ENCODE peak calls at places on chromosome X, in nine cellular contexts. I, Y, M, N, B, E, L, Q and K are unnamed samples.

GRCh38 chrX:94265323-94265722 is 591.3 kb downstream of the FAM133A start:
- DNase-seq in I (no peak), Y (no peak), M (no peak), N (no peak), B (no peak), E (no peak), L (no peak), Q (no peak), K (no peak)

GRCh38 chrX:39164212-39164611 is 363.0 kb downstream of the MID1IP1 start:
- DNase-seq in I (no peak), Y (no peak), M (no peak), N (no peak), B (no peak), E (no peak), L (no peak), Q (no peak), K (no peak)

GRCh38 chrX:47179221-47179927 is 14.3 kb upstream of the UBA1 start:
- DNase-seq in I (peak; percentile 86), Y (no peak), M (no peak), N (no peak), B (no peak), E (peak; percentile 83), L (no peak), Q (no peak), K (peak; percentile 83)

GRCh38 chrX:118480172-118480571 is 15.4 kb upstream of the DOCK11 start:
- DNase-seq in I (no peak), Y (no peak), M (no peak), N (no peak), B (no peak), E (no peak), L (no peak), Q (no peak), K (no peak)

GRCh38 chrX:148995661-148996060 is 495.2 kb downstream of the AFF2 start:
- DNase-seq in I (no peak), Y (no peak), M (no peak), N (no peak), B (no peak), E (no peak), L (no peak), Q (no peak), K (no peak)

GRCh38 chrX:134847133-134847532 is 143.7 kb upstream of the SMIM10 start:
- DNase-seq in I (no peak), Y (no peak), M (no peak), N (no peak), B (no peak), E (no peak), L (no peak), Q (no peak), K (no peak)

GRCh38 chrX:19683358-19683757 is 168.1 kb upstream of the MAP3K15 start:
- DNase-seq in I (no peak), Y (no peak), M (no peak), N (no peak), B (no peak), E (no peak), L (no peak), Q (no peak), K (no peak)

GRCh38 chrX:155048997-155049619 is 21.8 kb downstream of the CMC4 start:
- DNase-seq in I (peak; percentile 19), Y (peak; percentile 24), M (peak; percentile 58), N (no peak), B (peak; percentile 54), E (peak; percentile 59), L (peak; percentile 77), Q (no peak), K (peak; percentile 59)

GRCh38 chrX:38332505-38332904 is 5.2 kb upstream of the RPGR start:
- DNase-seq in I (no peak), Y (no peak), M (no peak), N (no peak), B (no peak), E (no peak), L (no peak), Q (no peak), K (no peak)

GRCh38 chrX:145727476-145727875 is 90.2 kb upstream of the SLITRK2 start:
- DNase-seq in I (no peak), Y (no peak), M (no peak), N (no peak), B (no peak), E (no peak), L (no peak), Q (no peak), K (no peak)

GRCh38 chrX:122880952-122881351 is 303.1 kb upstream of the GRIA3 start:
- DNase-seq in I (no peak), Y (no peak), M (no peak), N (no peak), B (no peak), E (no peak), L (no peak), Q (no peak), K (no peak)

GRCh38 chrX:69748055-69748454 is 132.1 kb downstream of the EDA start:
- DNase-seq in I (no peak), Y (no peak), M (no peak), N (no peak), B (no peak), E (no peak), L (no peak), Q (no peak), K (no peak)

GRCh38 chrX:150361777-150362351 is 1.3 kb upstream of the MAMLD1 start:
- DNase-seq in I (no peak), Y (no peak), M (no peak), N (no peak), B (peak; percentile 22), E (peak; percentile 46), L (no peak), Q (no peak), K (peak; percentile 64)

GRCh38 chrX:48806088-48806487 is 4.2 kb downstream of the HDAC6 start:
- DNase-seq in I (no peak), Y (no peak), M (peak; percentile 4), N (no peak), B (no peak), E (no peak), L (no peak), Q (no peak), K (no peak)

GRCh38 chrX:133921764-133922389 is 63.5 kb downstream of the GPC3 start:
- DNase-seq in I (peak; percentile 30), Y (no peak), M (peak; percentile 24), N (peak; percentile 50), B (peak; percentile 18), E (peak; percentile 13), L (peak; percentile 81), Q (no peak), K (peak; percentile 44)

GRCh38 chrX:101642086-101642485 is 17.6 kb downstream of the ARMCX2 start:
- DNase-seq in I (no peak), Y (no peak), M (no peak), N (no peak), B (no peak), E (no peak), L (no peak), Q (no peak), K (no peak)

GRCh38 chrX:154420402-154420756 is 8.1 kb upstream of the ATP6AP1 start:
- DNase-seq in I (no peak), Y (no peak), M (no peak), N (no peak), B (no peak), E (no peak), L (no peak), Q (no peak), K (no peak)

GRCh38 chrX:40871385-40872082 is 136.2 kb upstream of the MED14 start:
- DNase-seq in I (no peak), Y (no peak), M (peak; percentile 1), N (no peak), B (no peak), E (peak; percentile 28), L (no peak), Q (no peak), K (peak; percentile 56)

GRCh38 chrX:154541896-154542722 is 4.5 kb downstream of the G6PD start:
- DNase-seq in I (peak; percentile 81), Y (peak; percentile 20), M (no peak), N (peak; percentile 34), B (peak; percentile 34), E (peak; percentile 95), L (no peak), Q (peak; percentile 88), K (peak; percentile 98)

GRCh38 chrX:29422034-29422433 is 793.3 kb upstream of the MAGEB2 start:
- DNase-seq in I (no peak), Y (no peak), M (no peak), N (no peak), B (no peak), E (no peak), L (no peak), Q (no peak), K (no peak)

GRCh38 chrX:152907084-152907651 is 9.3 kb downstream of the ZNF185 start:
- DNase-seq in I (no peak), Y (no peak), M (no peak), N (no peak), B (no peak), E (no peak), L (no peak), Q (peak; percentile 40), K (no peak)

GRCh38 chrX:44314855-44315254 is 28.6 kb downstream of the EFHC2 start:
- DNase-seq in I (no peak), Y (no peak), M (no peak), N (no peak), B (no peak), E (no peak), L (no peak), Q (no peak), K (no peak)

GRCh38 chrX:45755719-45756118 is 555.0 kb upstream of the DIPK2B start:
- DNase-seq in I (no peak), Y (no peak), M (no peak), N (no peak), B (no peak), E (no peak), L (no peak), Q (no peak), K (no peak)

GRCh38 chrX:88135735-88136134 is 611.3 kb upstream of the CPXCR1 start:
- DNase-seq in I (no peak), Y (no peak), M (peak; percentile 10), N (no peak), B (no peak), E (no peak), L (no peak), Q (no peak), K (no peak)

GRCh38 chrX:70166601-70167590 is 10.4 kb upstream of the DGAT2L6 start:
- DNase-seq in I (peak; percentile 27), Y (no peak), M (no peak), N (peak; percentile 6), B (no peak), E (peak; percentile 69), L (no peak), Q (no peak), K (peak; percentile 88)

GRCh38 chrX:48940404-48940955 is 16.9 kb downstream of the OTUD5 start:
- DNase-seq in I (no peak), Y (no peak), M (no peak), N (no peak), B (no peak), E (no peak), L (no peak), Q (no peak), K (no peak)

GRCh38 chrX:102745513-102746133 is 25.1 kb downstream of the GPRASP3 start:
- DNase-seq in I (no peak), Y (no peak), M (no peak), N (no peak), B (peak; percentile 13), E (no peak), L (no peak), Q (peak; percentile 25), K (no peak)

GRCh38 chrX:70466968-70467367 is 22.3 kb downstream of the DLG3 start:
- DNase-seq in I (no peak), Y (no peak), M (no peak), N (no peak), B (no peak), E (no peak), L (no peak), Q (no peak), K (no peak)

GRCh38 chrX:110732274-110732673 is 63.3 kb downstream of the CHRDL1 start:
- DNase-seq in I (no peak), Y (no peak), M (no peak), N (no peak), B (no peak), E (no peak), L (no peak), Q (no peak), K (no peak)

GRCh38 chrX:150692837-150693781 is at the start of gene MTMR1:
- DNase-seq in I (no peak), Y (peak; percentile 53), M (peak; percentile 56), N (no peak), B (peak; percentile 48), E (peak; percentile 12), L (peak; percentile 70), Q (peak; percentile 39), K (peak; percentile 31)

GRCh38 chrX:1196436-1196835 is 16.0 kb downstream of the CRLF2 start:
- DNase-seq in I (no peak), Y (no peak), M (no peak), N (no peak), B (no peak), E (no peak), L (no peak), Q (no peak), K (no peak)